ENCODE peak calls at places on chromosomes 1 and 21, in eight cellular contexts. X is Peyer's patch, W is IMR-90, G is transverse colon, S is tibial nerve, F is heart left ventricle, A is stomach, U is H54. I is an unnamed sample.

GRCh38 chr1:185699874-185700273 is 34.3 kb upstream of the HMCN1 start:
- DNase-seq in X (no peak), W (no peak), G (no peak), S (no peak), F (no peak), A (no peak), U (no peak), I (no peak)

GRCh38 chr21:36125513-36126121 is 9.3 kb upstream of the CBR3 start:
- DNase-seq in X (peak; percentile 86), W (peak; percentile 70), G (peak; percentile 67), S (peak; percentile 69), F (no peak), A (peak; percentile 71), U (no peak), I (no peak)

GRCh38 chr1:107680579-107680985 is 284.4 kb downstream of the VAV3 start:
- DNase-seq in X (no peak), W (no peak), G (peak; percentile 42), S (no peak), F (no peak), A (no peak), U (no peak), I (no peak)

GRCh38 chr1:79811173-79811572 is 804.6 kb upstream of the ADGRL4 start:
- DNase-seq in X (no peak), W (peak; percentile 88), G (no peak), S (no peak), F (no peak), A (no peak), U (no peak), I (no peak)

GRCh38 chr1:242523968-242524570 is 428 bp downstream of the PLD5 start:
- DNase-seq in X (no peak), W (no peak), G (no peak), S (no peak), F (peak; percentile 27), A (no peak), U (no peak), I (peak; percentile 19)

GRCh38 chr1:91490501-91490900 is 10.2 kb upstream of the CDC7 start:
- DNase-seq in X (no peak), W (no peak), G (no peak), S (no peak), F (no peak), A (no peak), U (no peak), I (no peak)

GRCh38 chr1:177873238-177873637 is 96.6 kb downstream of the SEC16B start:
- DNase-seq in X (peak; percentile 47), W (peak; percentile 94), G (no peak), S (no peak), F (no peak), A (no peak), U (peak; percentile 6), I (no peak)

GRCh38 chr1:199272690-199273089 is 633.9 kb downstream of the PTPRC start:
- DNase-seq in X (no peak), W (peak; percentile 94), G (no peak), S (no peak), F (peak; percentile 40), A (peak; percentile 63), U (peak; percentile 42), I (no peak)

GRCh38 chr1:180632326-180633088 is 685 bp downstream of the XPR1 start:
- DNase-seq in X (peak; percentile 82), W (no peak), G (peak; percentile 74), S (peak; percentile 46), F (peak; percentile 69), A (peak; percentile 60), U (peak; percentile 33), I (peak; percentile 53)

GRCh38 chr1:183039985-183040447 is 16.8 kb downstream of the LAMC1 start:
- DNase-seq in X (no peak), W (peak; percentile 88), G (no peak), S (no peak), F (no peak), A (no peak), U (peak; percentile 17), I (no peak)

GRCh38 chr1:55204997-55205396 is 10.2 kb downstream of the USP24 start:
- DNase-seq in X (peak; percentile 60), W (no peak), G (no peak), S (no peak), F (no peak), A (no peak), U (no peak), I (no peak)

GRCh38 chr1:111990026-111990877 is 784 bp upstream of the KCND3 start:
- DNase-seq in X (peak; percentile 46), W (no peak), G (peak; percentile 28), S (no peak), F (peak; percentile 42), A (peak; percentile 27), U (no peak), I (no peak)

DNA sequence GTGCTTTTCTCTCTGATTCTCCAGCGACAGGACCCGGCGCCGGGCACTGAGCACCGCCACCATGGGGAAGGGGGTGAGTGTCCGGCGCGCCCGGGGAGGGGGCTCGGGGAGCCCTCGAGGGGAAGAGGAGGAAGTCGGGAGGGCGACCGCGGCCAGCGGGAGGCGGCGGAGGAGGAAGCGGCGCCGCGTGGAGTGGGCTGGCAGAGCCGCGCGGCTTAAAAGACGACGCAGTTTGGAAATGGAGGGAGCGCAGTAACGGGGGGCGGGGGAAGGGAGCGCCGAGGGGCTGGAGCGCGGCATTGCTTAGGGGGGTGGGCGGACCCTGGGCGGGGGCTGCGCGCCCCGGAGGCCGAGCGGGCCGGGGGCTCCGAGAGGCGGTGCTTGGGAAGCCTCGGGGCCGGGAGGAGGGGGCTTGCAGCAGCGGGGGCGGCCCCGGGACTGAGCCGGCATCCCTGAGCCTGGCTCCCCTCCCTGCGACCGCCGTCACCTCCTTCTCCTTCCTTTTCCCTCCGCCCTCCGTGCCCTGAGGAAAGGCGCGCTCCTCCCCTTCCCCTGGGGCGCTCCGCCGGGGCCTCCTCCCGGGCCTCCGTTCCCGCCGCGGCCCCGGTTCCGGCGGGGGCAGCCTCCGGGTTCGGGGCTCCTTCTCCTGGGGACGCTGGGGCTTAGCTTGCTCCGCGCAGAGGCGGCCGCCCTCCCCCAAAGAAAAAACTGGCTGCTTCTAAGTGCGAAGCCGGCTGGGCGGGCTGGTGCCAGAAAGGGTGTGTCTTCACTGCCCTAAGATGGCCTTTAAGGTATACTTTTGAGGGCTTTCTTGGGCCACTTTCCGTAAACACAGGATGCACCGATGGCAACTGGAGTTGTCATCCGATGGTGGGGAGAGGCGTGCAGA is 651 bp downstream of the ATP1A1 start:
- DNase-seq in X (peak; percentile 85), W (peak; percentile 24), G (peak; percentile 76), S (peak; percentile 53), F (peak; percentile 82), A (peak; percentile 78), U (peak; percentile 27), I (peak; percentile 23)
- TF ChIP-seq POLR2A in X (peak; percentile 26), W (no peak), G (peak; percentile 55), S (peak; percentile 35), F (peak; percentile 58), A (no peak), U (peak; percentile 50), I (no peak)

GRCh38 chr1:161285113-161285512 is 24.7 kb downstream of the MPZ start:
- DNase-seq in X (no peak), W (no peak), G (no peak), S (no peak), F (no peak), A (no peak), U (no peak), I (no peak)

GRCh38 chr1:161285519-161285918 is 24.2 kb downstream of the MPZ start:
- DNase-seq in X (no peak), W (no peak), G (no peak), S (no peak), F (no peak), A (no peak), U (no peak), I (no peak)

GRCh38 chr1:161290779-161291178 is 19.0 kb downstream of the MPZ start:
- DNase-seq in X (no peak), W (no peak), G (no peak), S (no peak), F (no peak), A (no peak), U (no peak), I (no peak)

GRCh38 chr1:161287482-161288054 is 22.2 kb downstream of the MPZ start:
- DNase-seq in X (no peak), W (no peak), G (no peak), S (no peak), F (no peak), A (no peak), U (no peak), I (no peak)
- TF ChIP-seq POLR2A in X (no peak), W (no peak), G (no peak), S (no peak), F (no peak), A (no peak), U (no peak), I (no peak)

GRCh38 chr1:149917590-149918144 is at the start of gene SV2A:
- DNase-seq in X (peak; percentile 67), W (peak; percentile 60), G (peak; percentile 53), S (no peak), F (no peak), A (peak; percentile 29), U (peak; percentile 85), I (no peak)
- TF ChIP-seq POLR2A in X (no peak), W (no peak), G (no peak), S (no peak), F (no peak), A (no peak), U (peak; percentile 72), I (no peak)

GRCh38 chr1:27529638-27530018 is 39.7 kb upstream of the WASF2 start:
- DNase-seq in X (no peak), W (no peak), G (no peak), S (no peak), F (no peak), A (no peak), U (no peak), I (no peak)

GRCh38 chr1:27530192-27530591 is 40.2 kb upstream of the WASF2 start:
- DNase-seq in X (no peak), W (no peak), G (no peak), S (no peak), F (no peak), A (no peak), U (no peak), I (no peak)

GRCh38 chr1:27527223-27527856 is 37.4 kb upstream of the WASF2 start:
- DNase-seq in X (peak; percentile 82), W (peak; percentile 85), G (peak; percentile 66), S (peak; percentile 56), F (peak; percentile 79), A (no peak), U (no peak), I (no peak)

GRCh38 chr1:27527857-27528700 is 38.1 kb upstream of the WASF2 start:
- DNase-seq in X (peak; percentile 83), W (no peak), G (peak; percentile 83), S (no peak), F (no peak), A (peak; percentile 67), U (no peak), I (peak; percentile 63)

DNA sequence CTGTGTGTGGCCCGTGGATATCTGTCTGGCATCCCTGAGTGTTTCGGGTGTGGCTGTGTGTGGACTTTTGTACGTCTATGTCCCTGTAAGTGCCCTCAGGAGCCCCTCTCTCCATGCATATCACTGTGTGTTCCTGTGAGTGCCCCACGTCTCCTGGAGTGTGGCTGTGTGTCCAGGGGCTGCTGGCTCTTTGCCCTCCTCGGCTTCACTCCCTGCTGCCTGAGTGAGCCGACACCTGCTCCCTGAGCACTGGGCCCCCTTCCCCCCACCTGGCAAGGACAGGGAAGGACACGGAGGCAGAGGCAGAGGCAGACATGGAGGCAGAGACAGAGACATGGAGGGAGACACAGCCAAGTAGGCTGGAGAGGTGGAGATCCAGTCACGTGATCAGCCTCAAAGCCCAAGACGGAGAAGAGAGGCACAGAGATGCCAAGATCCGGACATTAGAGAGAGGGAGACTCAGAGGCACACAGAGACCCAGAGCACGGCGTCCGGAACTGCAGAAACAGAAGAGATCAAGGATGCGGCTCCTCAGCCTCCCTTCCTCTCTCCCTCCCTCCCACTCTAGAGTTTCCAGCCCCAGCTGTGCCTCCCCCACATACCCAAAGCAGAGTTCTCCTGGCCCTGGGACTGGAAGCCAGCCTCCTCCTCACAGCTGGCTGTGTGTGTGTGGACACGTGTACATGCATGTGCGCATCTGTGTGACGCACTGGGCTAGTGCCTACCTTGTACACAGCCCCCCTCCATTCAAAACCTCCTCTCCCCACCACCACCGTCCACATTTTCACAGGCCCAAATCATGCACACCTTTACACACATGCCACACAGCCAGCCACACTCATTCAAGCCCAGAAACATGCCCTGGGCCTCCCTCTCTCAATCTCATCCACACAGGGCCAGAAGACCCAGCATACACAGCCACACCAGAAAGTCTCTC is 39.0 kb upstream of the WASF2 start:
- DNase-seq in X (peak; percentile 64), W (peak; percentile 79), G (peak; percentile 49), S (peak; percentile 86), F (peak; percentile 85), A (no peak), U (no peak), I (no peak)
- TF ChIP-seq POLR2A in X (no peak), W (no peak), G (no peak), S (peak; percentile 15), F (no peak), A (no peak), U (no peak), I (no peak)